ENCODE peak calls at places on chromosome 19, in eight cellular contexts. B is activated CD4-positive, CD25-positive, alpha-beta regulatory T cell; A is prostate gland; O is GM04504; I is AG04450; P is CD4-positive, alpha-beta T cell; N is HL-60; S is upper lobe of right lung. Q is an unnamed sample.

GRCh38 chr19:30227661-30228112 is 144.5 kb upstream of the ZNF536 start:
- DNase-seq in B (no peak), A (peak), O (peak), I (no peak), P (no peak), N (peak), S (peak), Q (peak)

GRCh38 chr19:16106121-16106520 is 5.6 kb upstream of the RAB8A start:
- DNase-seq in B (no peak), A (no peak), O (no peak), I (no peak), P (no peak), N (peak), S (no peak), Q (no peak)

GRCh38 chr19:38228491-38229439 is 4.7 kb upstream of the DPF1 start:
- DNase-seq in B (no peak), A (no peak), O (no peak), I (no peak), P (no peak), N (no peak), S (no peak), Q (no peak)

GRCh38 chr19:14916848-14917247 is 24.4 kb upstream of the OR7C2 start:
- DNase-seq in B (no peak), A (no peak), O (no peak), I (no peak), P (no peak), N (no peak), S (no peak), Q (peak)

GRCh38 chr19:42173695-42174094 is 41.4 kb upstream of the POU2F2 start:
- DNase-seq in B (no peak), A (no peak), O (no peak), I (no peak), P (no peak), N (no peak), S (no peak), Q (no peak)

GRCh38 chr19:4896372-4896771 is 6.3 kb downstream of the ARRDC5 start:
- DNase-seq in B (no peak), A (no peak), O (peak), I (no peak), P (no peak), N (peak), S (no peak), Q (no peak)

GRCh38 chr19:55069137-55069858 is 6.3 kb upstream of the RDH13 start:
- DNase-seq in B (no peak), A (peak), O (no peak), I (no peak), P (no peak), N (no peak), S (peak), Q (peak)

GRCh38 chr19:5947435-5947834 is 30.5 kb downstream of the RANBP3 start:
- DNase-seq in B (no peak), A (no peak), O (no peak), I (no peak), P (no peak), N (peak), S (peak), Q (no peak)

GRCh38 chr19:30136591-30136990 is 194.6 kb downstream of the URI1 start:
- DNase-seq in B (no peak), A (no peak), O (no peak), I (no peak), P (no peak), N (no peak), S (no peak), Q (no peak)

Q was measured in SW 1271.